ENCODE peak calls at places on chromosomes 5 and 9, in five cellular contexts. R, V, C, M and Q are unnamed samples.

GRCh38 chr5:103393131-103393754 is 134.7 kb downstream of the MACIR start:
- DNase-seq in M (peak), R (no peak), V (no peak), C (no peak), Q (no peak)

GRCh38 chr9:35829084-35829763 is at the start of gene TMEM8B:
- DNase-seq in R (peak), M (peak), V (peak), C (peak), Q (peak)

GRCh38 chr5:55234171-55234700 is 828 bp upstream of the CCNO start:
- DNase-seq in V (no peak), R (peak), M (no peak), C (peak), Q (peak)

GRCh38 chr5:131634666-131634995 is 398 bp downstream of the RAPGEF6 start:
- DNase-seq in R (peak), M (peak), V (peak), C (peak), Q (peak)

GRCh38 chr5:30596495-30597064 is 596.9 kb upstream of the CDH6 start:
- DNase-seq in V (no peak), M (no peak), R (no peak), C (no peak), Q (no peak)

GRCh38 chr9:94975480-94976452 is 249.3 kb downstream of the AOPEP start:
- DNase-seq in R (no peak), V (peak), C (no peak), M (no peak), Q (no peak)

GRCh38 chr9:131500939-131501541 is 1.7 kb upstream of the POMT1 start:
- DNase-seq in V (no peak), C (no peak), M (peak), R (no peak), Q (peak)

GRCh38 chr5:134456825-134457224 is 45.1 kb upstream of the CDKN2AIPNL start:
- DNase-seq in M (no peak), V (no peak), C (no peak), R (no peak), Q (no peak)

GRCh38 chr5:7634837-7635236 is 216.1 kb downstream of the CFAP90 start:
- DNase-seq in C (no peak), M (no peak), R (no peak), V (no peak), Q (no peak)

GRCh38 chr5:7628820-7629219 is 222.1 kb downstream of the CFAP90 start:
- DNase-seq in C (no peak), R (no peak), M (no peak), V (no peak), Q (no peak)

GRCh38 chr5:7628248-7628647 is 222.7 kb downstream of the CFAP90 start:
- DNase-seq in M (no peak), R (no peak), C (no peak), V (no peak), Q (no peak)

DNA sequence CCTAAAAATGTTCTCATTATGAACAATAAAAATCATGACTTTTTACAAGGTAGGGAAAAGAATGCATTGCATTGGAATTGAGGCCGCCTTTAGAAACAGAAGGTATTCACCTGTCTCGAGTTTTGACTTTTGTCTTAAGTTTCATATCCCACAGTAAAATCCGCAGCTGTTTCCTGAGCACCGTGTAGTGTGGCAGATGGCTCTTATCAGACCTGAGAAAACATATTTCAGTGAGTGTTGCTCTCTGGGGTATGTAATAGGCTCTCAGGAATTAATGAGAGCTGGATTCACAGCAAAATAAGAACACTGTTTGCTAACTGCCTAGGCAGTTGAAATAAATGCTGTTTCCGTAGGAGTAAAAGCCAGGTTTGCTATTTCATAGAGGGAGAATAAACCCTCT is 221.4 kb downstream of the CFAP90 start:
- DNase-seq in M (no peak), R (no peak), C (no peak), V (no peak), Q (no peak)
- TF ChIP-seq JUND in M (no peak), R (no peak), C (no peak), V (no peak), Q (no peak)

GRCh38 chr5:169006878-169007790 is 293.8 kb downstream of the SLIT3 start:
- DNase-seq in V (no peak), M (no peak), C (no peak), R (peak), Q (no peak)

GRCh38 chr5:169003721-169004481 is 297.0 kb downstream of the SLIT3 start:
- DNase-seq in M (no peak), C (peak), V (no peak), R (no peak), Q (no peak)

GRCh38 chr5:169009171-169009570 is 291.8 kb downstream of the SLIT3 start:
- DNase-seq in C (no peak), M (no peak), V (no peak), R (no peak), Q (no peak)

GRCh38 chr5:169004551-169004950 is 296.4 kb downstream of the SLIT3 start:
- DNase-seq in V (no peak), C (no peak), M (no peak), R (no peak), Q (no peak)

GRCh38 chr5:169006206-169006605 is 294.7 kb downstream of the SLIT3 start:
- DNase-seq in C (no peak), M (no peak), R (no peak), V (no peak), Q (no peak)
- TF ChIP-seq JUND in C (no peak), M (no peak), R (no peak), V (no peak), Q (no peak)

GRCh38 chr9:137026828-137027227 is 1.2 kb downstream of the ABCA2 start:
- DNase-seq in C (no peak), V (no peak), M (no peak), R (no peak), Q (no peak)
- TF ChIP-seq JUND in C (no peak), V (no peak), M (no peak), R (no peak), Q (no peak)

DNA sequence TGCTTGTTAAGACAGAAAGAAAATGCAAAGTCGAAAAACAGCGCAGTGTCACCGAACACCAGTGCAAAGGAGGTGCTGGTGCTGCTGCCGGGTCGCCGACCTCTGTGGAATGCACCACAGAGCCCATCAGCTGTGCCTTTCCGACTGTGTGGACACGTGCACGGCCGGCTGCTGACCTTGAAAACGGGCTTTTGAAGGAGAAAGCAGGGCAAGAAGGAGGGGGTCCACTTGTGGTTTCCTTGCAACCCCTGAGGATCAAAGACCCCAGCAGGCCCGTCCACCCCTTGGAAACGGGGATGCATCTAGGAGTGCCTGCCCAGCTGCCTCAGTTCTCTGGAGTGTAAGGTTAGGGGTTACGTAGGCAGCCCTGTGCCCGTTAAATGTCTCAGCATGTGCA is 6.2 kb upstream of the OLFM1 start:
- DNase-seq in V (no peak), R (no peak), C (no peak), M (no peak), Q (no peak)
- TF ChIP-seq JUND in V (no peak), R (no peak), C (no peak), M (no peak), Q (no peak)

GRCh38 chr5:119250946-119251901 is 104.6 kb upstream of the TNFAIP8 start:
- DNase-seq in R (no peak), M (no peak), V (no peak), C (no peak), Q (no peak)
- TF ChIP-seq JUND in R (no peak), M (no peak), V (no peak), C (no peak), Q (no peak)

GRCh38 chr5:10788358-10788757 is 27.3 kb upstream of the DAP start:
- DNase-seq in M (no peak), V (no peak), C (no peak), R (no peak), Q (no peak)

GRCh38 chr5:10786835-10787234 is 25.8 kb upstream of the DAP start:
- DNase-seq in V (no peak), C (no peak), R (no peak), M (no peak), Q (no peak)

GRCh38 chr5:10789726-10790125 is 28.7 kb upstream of the DAP start:
- DNase-seq in R (no peak), V (no peak), C (no peak), M (no peak), Q (no peak)

GRCh38 chr5:10792336-10792735 is 31.3 kb upstream of the DAP start:
- DNase-seq in V (no peak), R (no peak), C (no peak), M (no peak), Q (no peak)

DNA sequence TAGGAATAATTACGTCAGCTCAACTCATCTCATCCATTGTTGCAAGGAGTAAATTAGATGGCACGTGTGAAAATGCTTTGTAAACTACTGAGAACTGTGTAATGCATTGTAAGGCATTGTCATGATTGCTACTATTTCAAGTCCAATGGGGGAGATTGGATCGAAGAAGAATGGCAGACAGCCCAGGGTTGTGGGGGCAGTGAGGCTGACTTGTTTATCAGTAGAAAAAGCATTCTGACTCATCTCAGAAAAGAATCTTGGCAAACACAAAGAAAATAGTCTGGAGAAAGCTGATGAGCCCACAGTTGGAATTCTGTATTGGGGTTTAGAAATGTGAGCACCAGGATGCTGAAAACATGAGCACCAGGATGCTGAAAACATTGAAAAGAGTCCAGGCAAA is 28.0 kb upstream of the DAP start:
- DNase-seq in M (peak), V (no peak), C (no peak), R (no peak), Q (no peak)
- TF ChIP-seq JUND in M (peak), V (no peak), C (peak), R (no peak), Q (no peak)

GRCh38 chr5:116557669-116558271 is 16.9 kb downstream of the SEMA6A start:
- DNase-seq in M (peak), R (no peak), C (peak), V (peak), Q (peak)
- TF ChIP-seq JUND in M (no peak), R (no peak), C (no peak), V (no peak), Q (no peak)

DNA sequence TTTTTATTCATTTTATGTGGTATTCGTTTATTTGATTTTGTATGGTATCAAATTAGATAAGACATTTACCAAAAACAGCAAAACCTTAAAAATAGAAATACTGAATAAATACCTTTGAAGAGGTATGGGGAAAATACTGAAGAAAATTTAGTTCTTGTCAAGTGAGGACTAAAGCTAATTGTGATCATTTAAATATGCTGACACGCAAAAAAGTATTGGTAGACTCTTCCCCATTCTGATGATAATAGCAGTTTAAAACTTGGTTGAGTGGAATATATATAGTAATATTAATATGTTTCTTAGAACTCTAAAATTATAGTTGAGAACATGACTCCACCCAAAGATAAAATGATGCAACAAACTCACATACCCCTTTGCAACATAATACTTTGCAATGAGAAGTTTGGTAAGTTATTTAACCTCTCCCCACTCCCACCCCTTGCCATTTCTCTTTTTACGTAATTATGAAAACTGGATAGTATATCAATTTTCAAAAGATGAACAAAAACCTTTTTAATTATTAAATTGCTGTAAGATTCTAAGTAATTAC is 30.1 kb upstream of the SNX24 start:
- DNase-seq in C (no peak), V (no peak), R (no peak), M (no peak), Q (no peak)
- TF ChIP-seq JUND in C (no peak), V (no peak), R (no peak), M (no peak), Q (no peak)

GRCh38 chr5:159787837-159788236 is 128.4 kb upstream of the ADRA1B start:
- DNase-seq in R (no peak), C (no peak), V (no peak), M (no peak), Q (no peak)
- TF ChIP-seq JUND in R (no peak), C (no peak), V (no peak), M (no peak), Q (no peak)

DNA sequence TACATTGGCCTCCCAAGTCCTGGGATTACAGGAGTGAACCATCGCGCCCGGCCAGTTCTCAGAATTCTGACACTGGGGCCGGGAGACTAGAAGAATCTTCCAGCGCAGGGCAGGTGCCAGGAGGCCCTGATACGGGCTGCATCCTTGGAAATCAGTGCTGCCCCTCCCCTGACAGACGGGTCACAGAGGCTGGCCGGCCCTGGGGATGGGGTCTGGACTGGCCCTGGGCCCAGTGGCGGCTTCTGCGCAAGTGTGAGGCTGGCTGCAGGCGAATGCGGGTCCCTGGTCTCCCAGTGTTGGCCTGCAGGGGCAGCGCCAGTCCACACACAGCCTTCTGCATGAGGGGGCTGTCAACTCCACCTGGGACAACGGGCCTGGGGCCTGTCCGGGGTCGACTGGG is 831 bp upstream of the TBC1D9B start:
- DNase-seq in C (peak), V (peak), R (no peak), M (peak), Q (no peak)
- TF ChIP-seq JUND in C (no peak), V (no peak), R (no peak), M (no peak), Q (no peak)